ENCODE peak calls at places on chromosomes 13 and 19, in four cellular contexts. M, A, U and Q are unnamed samples.

GRCh38 chr13:56424246-56424645 is 716.5 kb upstream of the PRR20A start:
- DNase-seq in M (no peak), A (no peak), U (no peak), Q (no peak)

GRCh38 chr19:42401365-42402303 is 11.5 kb upstream of the CNFN start:
- DNase-seq in M (peak; percentile 85), A (no peak), U (peak; percentile 49), Q (peak; percentile 70)

GRCh38 chr19:47598407-47599349 is 10.3 kb upstream of the BICRA start:
- DNase-seq in M (no peak), A (no peak), U (peak; percentile 33), Q (peak; percentile 68)

GRCh38 chr13:80235559-80236296 is 105.2 kb downstream of the SPRY2 start:
- DNase-seq in M (no peak), A (no peak), U (no peak), Q (peak; percentile 43)

GRCh38 chr13:112447761-112448603 is 71.8 kb downstream of the SPACA7 start:
- DNase-seq in M (no peak), A (no peak), U (no peak), Q (no peak)

GRCh38 chr19:38023245-38023644 is 116.2 kb downstream of the SIPA1L3 start:
- DNase-seq in M (no peak), A (no peak), U (no peak), Q (no peak)

GRCh38 chr19:47821460-47822020 is at the start of gene CRX:
- DNase-seq in M (no peak), A (no peak), U (no peak), Q (no peak)

GRCh38 chr13:24270639-24271131 is 38.7 kb upstream of the C1QTNF9 start:
- DNase-seq in M (no peak), A (peak; percentile 38), U (peak; percentile 47), Q (peak; percentile 42)

GRCh38 chr19:51158474-51159129 is 16.5 kb downstream of the SIGLEC7 start:
- DNase-seq in M (peak; percentile 73), A (no peak), U (peak; percentile 42), Q (peak; percentile 57)

GRCh38 chr19:31312004-31312403 is 37.2 kb downstream of the TSHZ3 start:
- DNase-seq in M (no peak), A (no peak), U (no peak), Q (no peak)

GRCh38 chr13:111867657-111868056 is 199.3 kb upstream of the SOX1 start:
- DNase-seq in M (no peak), A (no peak), U (no peak), Q (no peak)

GRCh38 chr13:22926176-22927007 is 254.4 kb upstream of the SGCG start:
- DNase-seq in M (peak; percentile 88), A (no peak), U (no peak), Q (no peak)

GRCh38 chr13:24013189-24013588 is 115.9 kb upstream of the C1QTNF9B start:
- DNase-seq in M (no peak), A (no peak), U (no peak), Q (no peak)

GRCh38 chr19:42185281-42185680 is 32.2 kb downstream of the DEDD2 start:
- DNase-seq in M (no peak), A (no peak), U (no peak), Q (no peak)

GRCh38 chr19:46764817-46765291 is 18.6 kb upstream of the STRN4 start:
- DNase-seq in M (no peak), A (no peak), U (peak; percentile 92), Q (no peak)

GRCh38 chr13:30735025-30735967 is at the start of gene ALOX5AP:
- DNase-seq in M (no peak), A (peak; percentile 72), U (no peak), Q (no peak)
- TF ChIP-seq FOXM1 in M (no peak), A (peak; percentile 52), U (no peak), Q (no peak)

GRCh38 chr19:3403489-3404323 is 37.3 kb downstream of the NFIC start:
- DNase-seq in M (peak; percentile 53), A (no peak), U (peak; percentile 48), Q (no peak)
- TF ChIP-seq BHLHE40 in M (no peak), A (no peak), U (no peak), Q (no peak)

GRCh38 chr13:76848596-76848995 is 37.6 kb downstream of the KCTD12 start:
- DNase-seq in M (no peak), A (no peak), U (no peak), Q (no peak)
- TF ChIP-seq FOXM1 in M (no peak), A (no peak), U (no peak), Q (no peak)

DNA sequence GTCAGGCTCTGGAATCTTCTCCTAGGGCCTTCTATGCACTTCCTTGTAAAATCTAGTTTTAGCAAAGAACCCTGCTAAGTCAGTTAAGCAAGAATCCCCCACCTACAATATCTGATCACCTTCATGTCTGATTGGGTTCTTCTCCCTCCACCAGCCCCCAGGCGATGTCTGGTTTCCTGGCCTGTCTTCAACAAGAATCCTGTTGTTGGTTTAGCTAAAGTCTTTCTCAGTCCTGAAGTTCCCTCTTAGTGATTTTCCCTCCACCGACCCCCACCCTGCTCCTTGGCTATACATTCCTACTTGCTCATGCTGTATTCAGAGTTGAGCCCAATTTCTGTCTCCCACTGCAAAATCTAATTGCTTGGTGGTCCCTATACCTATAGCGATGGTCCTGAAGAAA is 35.2 kb upstream of the SLC46A3 start:
- DNase-seq in M (no peak), A (no peak), U (no peak), Q (no peak)
- TF ChIP-seq BHLHE40 in M (no peak), A (no peak), U (no peak), Q (no peak)

GRCh38 chr19:45391346-45391745 is 13.5 kb downstream of the PPP1R13L start:
- DNase-seq in M (peak; percentile 25), A (no peak), U (peak; percentile 20), Q (peak; percentile 58)
- TF ChIP-seq FOXM1 in M (no peak), A (no peak), U (no peak), Q (no peak)

GRCh38 chr13:46668906-46669525 is 116.0 kb downstream of the LRCH1 start:
- DNase-seq in M (no peak), A (no peak), U (no peak), Q (no peak)

GRCh38 chr13:46665630-46666482 is 112.9 kb downstream of the LRCH1 start:
- DNase-seq in M (no peak), A (no peak), U (peak; percentile 70), Q (no peak)

GRCh38 chr13:46666727-46667456 is 113.9 kb downstream of the LRCH1 start:
- DNase-seq in M (no peak), A (no peak), U (no peak), Q (peak; percentile 45)

GRCh38 chr13:46667687-46668281 is 114.8 kb downstream of the LRCH1 start:
- DNase-seq in M (no peak), A (no peak), U (no peak), Q (no peak)

DNA sequence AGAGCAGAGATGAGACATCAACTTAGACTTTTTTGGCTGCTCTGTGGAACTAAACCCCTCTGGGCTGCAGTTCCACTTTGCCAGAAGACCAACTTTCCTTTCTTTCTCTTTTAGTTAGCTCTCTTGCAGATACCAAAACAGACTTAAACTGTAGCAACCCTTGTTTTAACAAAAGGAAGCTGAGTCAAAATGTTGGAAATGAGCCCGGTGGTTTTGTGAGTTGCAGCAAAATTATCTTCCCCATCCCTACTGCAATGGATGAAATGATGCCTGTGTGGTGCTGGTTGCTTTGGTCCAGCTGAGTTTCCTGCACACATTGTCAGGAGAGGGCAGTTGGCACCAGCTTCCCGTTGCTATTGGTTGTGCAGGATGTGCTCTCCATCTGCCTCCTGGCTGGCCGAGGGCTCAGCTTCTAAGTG is 115.3 kb downstream of the LRCH1 start:
- DNase-seq in M (no peak), A (no peak), U (no peak), Q (no peak)
- TF ChIP-seq BHLHE40 in M (no peak), A (no peak), U (no peak), Q (no peak)

DNA sequence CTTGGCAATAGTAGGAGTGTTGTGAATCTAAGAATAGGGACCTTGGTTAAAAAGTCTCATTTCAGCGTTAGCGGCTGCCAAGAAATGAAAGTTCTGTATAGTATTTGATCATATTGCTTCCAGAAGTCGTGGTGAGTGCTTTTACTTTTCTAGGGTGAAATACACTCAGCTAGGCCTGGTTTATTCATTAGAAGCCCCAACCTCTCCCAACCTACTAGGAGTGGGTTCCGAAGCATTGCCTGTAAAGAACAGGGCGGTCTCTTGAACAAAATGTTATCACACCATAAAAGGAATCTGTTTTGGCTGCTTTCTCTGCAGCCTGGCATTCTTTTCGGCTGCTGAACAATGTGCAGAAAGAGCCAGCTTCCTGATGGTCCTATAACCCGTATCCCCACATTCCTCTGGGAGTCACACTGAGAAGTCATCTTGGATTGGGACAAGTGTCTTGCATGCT is 102.8 kb downstream of the LRCH1 start:
- DNase-seq in M (no peak), A (no peak), U (no peak), Q (no peak)
- TF ChIP-seq FOXM1 in M (no peak), A (no peak), U (no peak), Q (no peak)